ENCODE peak calls at places on chromosome 14, in ten cellular contexts. B, L, W, J, A, I, G, M, T and X are unnamed samples.
A peak's percentile ranks its signal among the peaks of the same experiment; 100 is the strongest.

GRCh38 chr14:61493239-61493638 is 171.9 kb downstream of the PRKCH start:
- DNase-seq in B (peak; percentile 45), L (no peak), W (no peak), J (no peak), A (peak; percentile 92), I (no peak), G (no peak), M (no peak), T (no peak), X (no peak)

GRCh38 chr14:76376878-76377523 is 1.1 kb downstream of the ESRRB start:
- DNase-seq in B (no peak), L (peak; percentile 40), W (no peak), J (no peak), A (no peak), I (no peak), G (no peak), M (no peak), T (no peak), X (no peak)

GRCh38 chr14:89990623-89991275 is 35.0 kb downstream of the TDP1 start:
- DNase-seq in B (no peak), L (no peak), W (no peak), J (no peak), A (no peak), I (no peak), G (no peak), M (no peak), T (no peak), X (no peak)

GRCh38 chr14:78605065-78605762 is 435.0 kb downstream of the NRXN3 start:
- DNase-seq in B (no peak), L (no peak), W (no peak), J (no peak), A (no peak), I (no peak), G (no peak), M (no peak), T (no peak), X (no peak)

GRCh38 chr14:47194051-47194450 is 481.4 kb downstream of the MDGA2 start:
- DNase-seq in B (no peak), L (no peak), W (no peak), J (no peak), A (no peak), I (no peak), G (no peak), M (no peak), T (no peak), X (no peak)

GRCh38 chr14:77607741-77608302 is 8.6 kb downstream of the SPTLC2 start:
- DNase-seq in B (no peak), L (peak; percentile 19), W (no peak), J (peak; percentile 65), A (no peak), I (no peak), G (peak; percentile 0), M (peak; percentile 8), T (no peak), X (no peak)

GRCh38 chr14:72432748-72433147 is 461.2 kb downstream of the DPF3 start:
- DNase-seq in B (no peak), L (no peak), W (no peak), J (no peak), A (no peak), I (no peak), G (no peak), M (no peak), T (no peak), X (no peak)

GRCh38 chr14:78327426-78328210 is 157.4 kb downstream of the NRXN3 start:
- DNase-seq in B (no peak), L (no peak), W (no peak), J (no peak), A (no peak), I (no peak), G (no peak), M (no peak), T (no peak), X (no peak)

GRCh38 chr14:65142429-65142828 is 40.1 kb upstream of the MAX start:
- DNase-seq in B (no peak), L (no peak), W (no peak), J (no peak), A (no peak), I (no peak), G (no peak), M (no peak), T (no peak), X (no peak)

GRCh38 chr14:23865502-23865901 is 88.1 kb upstream of the DHRS4 start:
- DNase-seq in B (no peak), L (no peak), W (no peak), J (no peak), A (no peak), I (no peak), G (no peak), M (no peak), T (no peak), X (no peak)

GRCh38 chr14:68682166-68683103 is 110.4 kb downstream of the ZFP36L1 start:
- DNase-seq in B (peak; percentile 56), L (no peak), W (peak; percentile 47), J (peak; percentile 99), A (peak; percentile 97), I (no peak), G (peak; percentile 19), M (peak; percentile 39), T (peak; percentile 70), X (peak; percentile 40)